ENCODE peak calls at places on chromosomes 2 and 18, in seven cellular contexts. Y is fibroblast of the conjunctiva, Z is retina, Q is B cell, P is tibial artery, K is kidney epithelial cell, M is kidney. H is an unnamed sample.

GRCh38 chr18:7336616-7337015 is 105.7 kb downstream of the LRRC30 start:
- DNase-seq in Y (no peak), Z (no peak), Q (no peak), P (no peak), K (no peak), M (no peak), H (no peak)

GRCh38 chr2:48423376-48423775 is 106.6 kb upstream of the STON1 start:
- DNase-seq in Y (peak), Z (no peak), Q (no peak), P (no peak), K (peak), M (no peak), H (no peak)

GRCh38 chr18:9455718-9456511 is 19.4 kb upstream of the RALBP1 start:
- DNase-seq in Y (no peak), Z (no peak), Q (no peak), P (no peak), K (no peak), M (no peak), H (no peak)

GRCh38 chr2:169735623-169736022 is 2.0 kb downstream of the KLHL23 start:
- DNase-seq in Y (no peak), Z (no peak), Q (no peak), P (no peak), K (no peak), M (no peak), H (no peak)

GRCh38 chr2:1480671-1481076 is 67.4 kb downstream of the TPO start:
- DNase-seq in Y (no peak), Z (no peak), Q (no peak), P (no peak), K (no peak), M (no peak), H (peak)

GRCh38 chr18:60413944-60414547 is 41.5 kb upstream of the MC4R start:
- DNase-seq in Y (no peak), Z (no peak), Q (no peak), P (no peak), K (no peak), M (no peak), H (no peak)

GRCh38 chr2:65278450-65279030 is 50.9 kb downstream of the ACTR2 start:
- DNase-seq in Y (no peak), Z (no peak), Q (no peak), P (no peak), K (no peak), M (no peak), H (no peak)

GRCh38 chr2:240728827-240729226 is 37.2 kb downstream of the AQP12A start:
- DNase-seq in Y (no peak), Z (no peak), Q (no peak), P (no peak), K (no peak), M (no peak), H (no peak)

GRCh38 chr2:26913599-26914285 is 56.7 kb upstream of the MAPRE3 start:
- DNase-seq in Y (no peak), Z (no peak), Q (no peak), P (no peak), K (no peak), M (no peak), H (no peak)

GRCh38 chr2:219460424-219460926 is 25.8 kb downstream of the SPEG start:
- DNase-seq in Y (peak), Z (peak), Q (no peak), P (peak), K (no peak), M (peak), H (no peak)

GRCh38 chr18:77139619-77140018 is 7.0 kb upstream of the MBP start:
- DNase-seq in Y (no peak), Z (no peak), Q (no peak), P (no peak), K (no peak), M (no peak), H (no peak)

GRCh38 chr2:68423966-68424650 is 43.0 kb downstream of the FBXO48 start:
- DNase-seq in Y (no peak), Z (no peak), Q (peak), P (no peak), K (no peak), M (no peak), H (no peak)

GRCh38 chr18:25062720-25063119 is 289.2 kb downstream of the ZNF521 start:
- DNase-seq in Y (no peak), Z (no peak), Q (no peak), P (no peak), K (no peak), M (no peak), H (no peak)

GRCh38 chr2:177568893-177569292 is 176.3 kb downstream of the AGPS start:
- DNase-seq in Y (no peak), Z (no peak), Q (no peak), P (no peak), K (no peak), M (no peak), H (no peak)

GRCh38 chr2:136020831-136021230 is 35.4 kb upstream of the DARS1 start:
- DNase-seq in Y (no peak), Z (no peak), Q (no peak), P (no peak), K (no peak), M (no peak), H (no peak)

GRCh38 chr2:66957198-66957597 is 439.9 kb upstream of the ETAA1 start:
- DNase-seq in Y (no peak), Z (no peak), Q (no peak), P (no peak), K (no peak), M (no peak), H (no peak)